ENCODE peak calls at places on chromosomes 3 and 15, in four cellular contexts. M is K562, T is GM12891, N is GM12878. H is an unnamed sample.
A peak's percentile ranks its signal among the peaks of the same experiment; 100 is the strongest.

GRCh38 chr15:68691667-68692066 is 112.9 kb downstream of the CORO2B start:
- DNase-seq in M (peak; percentile 11), N (no peak), T (no peak), H (no peak)

GRCh38 chr15:49273734-49274318 is 103.8 kb downstream of the GALK2 start:
- DNase-seq in M (no peak), N (no peak), T (no peak), H (no peak)

GRCh38 chr3:10404876-10405275 is 84.0 kb upstream of the SEC13 start:
- DNase-seq in M (no peak), N (no peak), T (no peak), H (no peak)

GRCh38 chr3:187713504-187713903 is 11.1 kb upstream of the RTP2 start:
- DNase-seq in T (no peak), M (peak; percentile 47), N (no peak), H (no peak)

GRCh38 chr3:179250803-179251476 is at the start of gene KCNMB3:
- DNase-seq in T (no peak), N (no peak), M (no peak), H (no peak)

GRCh38 chr3:111314146-111314873 is 227.7 kb upstream of the CD96 start:
- DNase-seq in M (no peak), T (no peak), N (no peak), H (no peak)

GRCh38 chr15:68542771-68543544 is 35.8 kb upstream of the CORO2B start:
- DNase-seq in M (no peak), N (no peak), T (no peak), H (no peak)

GRCh38 chr3:85360742-85361387 is 402.1 kb downstream of the CADM2 start:
- DNase-seq in N (peak; percentile 3), T (no peak), M (peak; percentile 36), H (no peak)

GRCh38 chr3:120908030-120908802 is at the start of gene STXBP5L:
- DNase-seq in N (no peak), T (peak; percentile 47), M (peak; percentile 82), H (peak; percentile 25)

GRCh38 chr3:27905625-27906024 is 183.5 kb upstream of the EOMES start:
- DNase-seq in T (no peak), M (no peak), N (no peak), H (no peak)

GRCh38 chr15:76337047-76337738 is 620 bp downstream of the ISL2 start:
- DNase-seq in M (peak; percentile 81), T (no peak), N (no peak), H (no peak)

GRCh38 chr15:42921049-42921731 is 612 bp upstream of the TTBK2 start:
- DNase-seq in N (no peak), M (no peak), T (no peak), H (no peak)

GRCh38 chr3:186772886-186773417 is 10.4 kb upstream of the EIF4A2 start:
- DNase-seq in T (peak; percentile 76), M (no peak), N (no peak), H (peak; percentile 83)

GRCh38 chr3:32176989-32177701 is 61.3 kb upstream of the CMTM8 start:
- DNase-seq in T (no peak), M (peak; percentile 69), N (peak; percentile 15), H (peak; percentile 35)

GRCh38 chr3:18847583-18848197 is 300.6 kb upstream of the KCNH8 start:
- DNase-seq in T (peak; percentile 1), M (no peak), N (no peak), H (no peak)

GRCh38 chr15:44435893-44436667 is 8.7 kb downstream of the CTDSPL2 start:
- DNase-seq in N (no peak), M (no peak), T (no peak), H (no peak)

GRCh38 chr3:78589778-78590177 is 1178.0 kb downstream of the ROBO1 start:
- DNase-seq in N (no peak), M (no peak), T (no peak), H (no peak)

GRCh38 chr3:112114558-112115160 is 18.4 kb downstream of the GCSAM start:
- DNase-seq in M (no peak), N (no peak), T (no peak), H (no peak)

GRCh38 chr15:60819860-60820259 is 340.9 kb upstream of the ICE2 start:
- DNase-seq in M (no peak), T (no peak), N (no peak), H (no peak)

GRCh38 chr15:85854345-85855097 is 59.8 kb upstream of the KLHL25 start:
- DNase-seq in M (peak; percentile 69), T (peak; percentile 53), N (no peak), H (no peak)

GRCh38 chr3:135456182-135456790 is 509.2 kb upstream of the PPP2R3A start:
- DNase-seq in N (no peak), M (no peak), T (no peak), H (no peak)

GRCh38 chr15:65067334-65067644 is 502 bp downstream of the RASL12 start:
- DNase-seq in N (no peak), T (no peak), M (no peak), H (no peak)

GRCh38 chr3:27791956-27792355 is 69.8 kb upstream of the EOMES start:
- DNase-seq in N (no peak), M (no peak), T (no peak), H (no peak)

GRCh38 chr3:127289646-127290575 is 2.1 kb upstream of the PRR20G start:
- DNase-seq in N (no peak), T (no peak), M (no peak), H (no peak)

GRCh38 chr3:139751789-139752188 is 74.0 kb upstream of the NMNAT3 start:
- DNase-seq in N (no peak), M (no peak), T (no peak), H (no peak)

GRCh38 chr3:112858410-112859069 is 11.9 kb upstream of the CD200R1L start:
- DNase-seq in N (no peak), T (no peak), M (peak; percentile 1), H (peak; percentile 30)

GRCh38 chr3:193853511-193854219 is 260.7 kb downstream of the OPA1 start:
- DNase-seq in M (peak; percentile 95), T (no peak), N (no peak), H (no peak)

GRCh38 chr3:195823998-195824397 is 12.3 kb upstream of the MUC4 start:
- DNase-seq in T (no peak), N (no peak), M (peak; percentile 39), H (no peak)

GRCh38 chr3:71581451-71581980 is 2.0 kb downstream of the FOXP1 start:
- DNase-seq in T (no peak), N (no peak), M (no peak), H (peak; percentile 42)

GRCh38 chr3:29533992-29534391 is 253.1 kb downstream of the RBMS3 start:
- DNase-seq in T (no peak), M (no peak), N (no peak), H (no peak)

GRCh38 chr15:33679065-33679464 is 289.2 kb upstream of the CHRM5 start:
- DNase-seq in N (no peak), M (no peak), T (no peak), H (no peak)

GRCh38 chr15:72118400-72118978 is at the start of gene SENP8:
- DNase-seq in T (peak; percentile 37), M (no peak), N (no peak), H (no peak)

GRCh38 chr15:39127925-39128617 is 452.8 kb upstream of the THBS1 start:
- DNase-seq in M (peak; percentile 30), T (no peak), N (no peak), H (no peak)

GRCh38 chr3:30311781-30312180 is 294.6 kb upstream of the TGFBR2 start:
- DNase-seq in N (no peak), M (no peak), T (no peak), H (no peak)

GRCh38 chr15:62469874-62470688 is 305.0 kb upstream of the C2CD4B start:
- DNase-seq in M (no peak), N (no peak), T (no peak), H (no peak)

GRCh38 chr3:36212291-36212690 is 168.0 kb upstream of the STAC start:
- DNase-seq in T (no peak), M (no peak), N (no peak), H (no peak)

GRCh38 chr3:53026423-53027162 is 19.3 kb downstream of the SFMBT1 start:
- DNase-seq in M (no peak), T (no peak), N (no peak), H (no peak)

GRCh38 chr3:39013289-39013688 is 38.5 kb downstream of the SCN11A start:
- DNase-seq in T (no peak), N (no peak), M (no peak), H (no peak)

GRCh38 chr3:42572278-42572677 is 9.5 kb downstream of the SEC22C start:
- DNase-seq in T (no peak), M (peak; percentile 75), N (no peak), H (peak; percentile 47)

GRCh38 chr3:48595075-48595525 is at the start of gene COL7A1:
- DNase-seq in N (no peak), M (no peak), T (no peak), H (no peak)
- TF ChIP-seq SPI1 in N (no peak), M (no peak), T (no peak), H (no peak)

GRCh38 chr3:70069557-70069956 is 70.0 kb downstream of the SAMMSON start:
- DNase-seq in N (no peak), T (no peak), M (no peak), H (no peak)

GRCh38 chr3:70071138-70071537 is 71.6 kb downstream of the SAMMSON start:
- DNase-seq in N (no peak), M (no peak), T (no peak), H (no peak)

GRCh38 chr3:70072754-70073153 is 73.2 kb downstream of the SAMMSON start:
- DNase-seq in T (no peak), M (no peak), N (no peak), H (no peak)

GRCh38 chr3:70067860-70068479 is 68.4 kb downstream of the SAMMSON start:
- DNase-seq in T (no peak), N (no peak), M (no peak), H (no peak)

DNA sequence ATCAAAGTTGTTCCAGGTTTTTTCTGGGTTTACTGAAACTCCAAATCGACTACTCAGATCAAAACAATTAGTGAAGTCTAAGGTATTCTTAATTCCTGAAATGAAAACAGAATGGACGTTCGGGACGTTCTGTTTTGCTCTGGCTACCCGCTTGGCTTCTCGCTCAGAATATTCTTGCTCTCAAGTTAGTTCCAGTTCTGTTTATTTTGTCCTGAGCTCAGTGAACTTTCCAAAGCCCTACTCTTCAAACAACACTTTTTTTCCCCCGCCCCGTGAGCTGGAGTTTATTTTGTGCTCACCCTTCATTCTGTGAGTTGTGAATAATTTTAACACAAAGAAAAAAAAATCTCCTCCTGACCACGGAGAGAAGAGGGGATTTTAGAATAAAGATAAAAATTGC is 72.6 kb downstream of the SAMMSON start:
- DNase-seq in N (no peak), T (no peak), M (no peak), H (no peak)
- TF ChIP-seq POLR2AphosphoS5 in N (no peak), T (no peak), M (no peak), H (no peak)

DNA sequence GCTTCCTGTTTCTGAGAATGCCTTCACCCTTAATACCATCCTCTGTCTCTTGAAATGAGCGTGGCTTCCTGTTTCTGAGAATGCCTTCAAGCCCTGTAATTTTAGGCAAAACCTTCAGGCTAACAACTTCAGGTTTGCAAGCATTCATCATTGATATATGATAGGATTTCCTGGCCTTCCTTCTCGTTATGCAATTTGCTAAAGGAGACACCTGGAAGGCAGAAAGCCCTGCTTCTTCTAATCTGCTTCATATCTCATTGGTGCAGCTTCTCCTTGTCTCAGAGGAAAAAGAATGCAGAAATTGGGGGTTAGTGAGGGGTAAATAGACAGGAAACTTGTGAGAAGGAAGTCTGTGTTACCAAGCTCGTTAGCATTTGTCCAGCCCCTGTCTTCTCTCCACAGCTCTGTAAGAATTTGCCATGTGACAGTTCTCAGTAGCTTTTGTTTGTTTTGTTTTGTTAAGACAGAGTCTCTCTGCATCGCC is 7.3 kb downstream of the ARL6IP5 start:
- DNase-seq in T (no peak), M (peak; percentile 11), N (no peak), H (peak; percentile 21)
- TF ChIP-seq SPI1 in T (peak; percentile 84), M (peak; percentile 57), N (peak; percentile 83), H (peak; percentile 91)

GRCh38 chr15:52019394-52020252 is 604 bp downstream of the MAPK6 start:
- DNase-seq in T (peak; percentile 60), N (no peak), M (peak; percentile 85), H (peak; percentile 77)
- TF ChIP-seq POLR2AphosphoS5 in T (peak; percentile 77), N (peak; percentile 74), M (no peak), H (no peak)